ENCODE peak calls at places on chromosomes 6 and 20, in eight cellular contexts. One of them, this sample, is unnamed.

GRCh38 chr6:140415266-140415665 is 1040.8 kb upstream of the CITED2 start:
- DNase-seq in esophagus muscularis mucosa: no peak
- DNase-seq in stomach: no peak
- DNase-seq in A549: no peak
- DNase-seq in H1: no peak
- DNase-seq in tibial nerve: no peak
- DNase-seq in upper lobe of left lung: no peak
- DNase-seq in SK-N-SH: no peak
- DNase-seq in this sample: no peak

GRCh38 chr6:130872250-130873095 is 45.3 kb downstream of the SMLR1 start:
- DNase-seq in H1: no peak
- DNase-seq in A549: peak; percentile 11
- DNase-seq in upper lobe of left lung: no peak
- DNase-seq in tibial nerve: peak; percentile 78
- DNase-seq in SK-N-SH: peak; percentile 15
- DNase-seq in esophagus muscularis mucosa: no peak
- DNase-seq in stomach: peak; percentile 73
- DNase-seq in this sample: peak; percentile 59

GRCh38 chr20:9407805-9408421 is 106.5 kb upstream of the LAMP5 start:
- DNase-seq in SK-N-SH: peak; percentile 57
- DNase-seq in esophagus muscularis mucosa: no peak
- DNase-seq in A549: peak; percentile 71
- DNase-seq in upper lobe of left lung: no peak
- DNase-seq in tibial nerve: peak; percentile 60
- DNase-seq in stomach: peak; percentile 69
- DNase-seq in H1: peak; percentile 7
- DNase-seq in this sample: peak; percentile 26

GRCh38 chr6:36989264-36989663 is 3.3 kb upstream of the MTCH1 start:
- DNase-seq in SK-N-SH: no peak
- DNase-seq in stomach: no peak
- DNase-seq in esophagus muscularis mucosa: no peak
- DNase-seq in H1: no peak
- DNase-seq in A549: no peak
- DNase-seq in upper lobe of left lung: no peak
- DNase-seq in tibial nerve: no peak
- DNase-seq in this sample: no peak

GRCh38 chr20:62733891-62734290 is 25.3 kb downstream of the NTSR1 start:
- DNase-seq in tibial nerve: no peak
- DNase-seq in SK-N-SH: no peak
- DNase-seq in A549: no peak
- DNase-seq in esophagus muscularis mucosa: no peak
- DNase-seq in upper lobe of left lung: no peak
- DNase-seq in stomach: no peak
- DNase-seq in H1: no peak
- DNase-seq in this sample: no peak

GRCh38 chr6:7697432-7697819 is 28.5 kb upstream of the BMP6 start:
- DNase-seq in SK-N-SH: no peak
- DNase-seq in A549: no peak
- DNase-seq in esophagus muscularis mucosa: no peak
- DNase-seq in stomach: no peak
- DNase-seq in H1: no peak
- DNase-seq in tibial nerve: no peak
- DNase-seq in upper lobe of left lung: no peak
- DNase-seq in this sample: no peak

GRCh38 chr6:44052419-44053011 is 74.7 kb downstream of the MRPL14 start:
- DNase-seq in esophagus muscularis mucosa: no peak
- DNase-seq in upper lobe of left lung: no peak
- DNase-seq in tibial nerve: no peak
- DNase-seq in A549: no peak
- DNase-seq in stomach: no peak
- DNase-seq in H1: no peak
- DNase-seq in SK-N-SH: peak; percentile 60
- DNase-seq in this sample: no peak

GRCh38 chr6:24855389-24856245 is 56.9 kb upstream of the ARMH2 start:
- DNase-seq in esophagus muscularis mucosa: no peak
- DNase-seq in tibial nerve: peak; percentile 27
- DNase-seq in H1: peak; percentile 41
- DNase-seq in A549: peak; percentile 59
- DNase-seq in SK-N-SH: peak; percentile 73
- DNase-seq in stomach: peak; percentile 69
- DNase-seq in upper lobe of left lung: no peak
- DNase-seq in this sample: peak; percentile 60

GRCh38 chr20:62368629-62369507 is 1.8 kb upstream of the LAMA5 start:
- DNase-seq in H1: no peak
- DNase-seq in upper lobe of left lung: peak; percentile 77
- DNase-seq in A549: no peak
- DNase-seq in esophagus muscularis mucosa: no peak
- DNase-seq in SK-N-SH: peak; percentile 89
- DNase-seq in tibial nerve: no peak
- DNase-seq in stomach: peak; percentile 47
- DNase-seq in this sample: no peak

GRCh38 chr6:137402143-137402542 is 92.1 kb downstream of the OLIG3 start:
- DNase-seq in upper lobe of left lung: no peak
- DNase-seq in A549: no peak
- DNase-seq in tibial nerve: no peak
- DNase-seq in esophagus muscularis mucosa: no peak
- DNase-seq in SK-N-SH: no peak
- DNase-seq in H1: no peak
- DNase-seq in stomach: no peak
- DNase-seq in this sample: no peak

GRCh38 chr6:79810878-79811277 is 136.5 kb downstream of the ELOVL4 start:
- DNase-seq in esophagus muscularis mucosa: no peak
- DNase-seq in upper lobe of left lung: no peak
- DNase-seq in stomach: no peak
- DNase-seq in H1: no peak
- DNase-seq in A549: no peak
- DNase-seq in SK-N-SH: peak; percentile 46
- DNase-seq in tibial nerve: no peak
- DNase-seq in this sample: no peak

GRCh38 chr6:82364087-82365010 is 732 bp downstream of the TPBG start:
- DNase-seq in H1: no peak
- DNase-seq in tibial nerve: peak; percentile 17
- DNase-seq in stomach: peak; percentile 49
- DNase-seq in upper lobe of left lung: peak; percentile 89
- DNase-seq in A549: peak; percentile 44
- DNase-seq in esophagus muscularis mucosa: no peak
- DNase-seq in SK-N-SH: peak; percentile 71
- DNase-seq in this sample: peak; percentile 52

GRCh38 chr6:56851541-56852248 is 103.2 kb upstream of the BEND6 start:
- DNase-seq in tibial nerve: no peak
- DNase-seq in H1: no peak
- DNase-seq in A549: peak; percentile 46
- DNase-seq in esophagus muscularis mucosa: no peak
- DNase-seq in upper lobe of left lung: no peak
- DNase-seq in SK-N-SH: peak; percentile 66
- DNase-seq in stomach: peak; percentile 32
- DNase-seq in this sample: peak; percentile 28

GRCh38 chr6:154933181-154933827 is 61.8 kb upstream of the TIAM2 start:
- DNase-seq in H1: no peak
- DNase-seq in upper lobe of left lung: no peak
- DNase-seq in esophagus muscularis mucosa: no peak
- DNase-seq in SK-N-SH: no peak
- DNase-seq in tibial nerve: no peak
- DNase-seq in A549: no peak
- DNase-seq in stomach: no peak
- DNase-seq in this sample: no peak

GRCh38 chr6:154932562-154933027 is 62.5 kb upstream of the TIAM2 start:
- DNase-seq in esophagus muscularis mucosa: no peak
- DNase-seq in H1: no peak
- DNase-seq in stomach: no peak
- DNase-seq in A549: peak; percentile 36
- DNase-seq in upper lobe of left lung: no peak
- DNase-seq in tibial nerve: no peak
- DNase-seq in SK-N-SH: peak; percentile 38
- DNase-seq in this sample: no peak

GRCh38 chr6:154930490-154930889 is 64.6 kb upstream of the TIAM2 start:
- DNase-seq in esophagus muscularis mucosa: no peak
- DNase-seq in upper lobe of left lung: no peak
- DNase-seq in A549: no peak
- DNase-seq in tibial nerve: no peak
- DNase-seq in SK-N-SH: no peak
- DNase-seq in H1: no peak
- DNase-seq in stomach: no peak
- DNase-seq in this sample: no peak

GRCh38 chr6:154928325-154928922 is 66.7 kb upstream of the TIAM2 start:
- DNase-seq in A549: peak; percentile 36
- DNase-seq in H1: no peak
- DNase-seq in upper lobe of left lung: no peak
- DNase-seq in SK-N-SH: peak; percentile 62
- DNase-seq in tibial nerve: no peak
- DNase-seq in esophagus muscularis mucosa: no peak
- DNase-seq in stomach: peak; percentile 59
- DNase-seq in this sample: peak; percentile 42

GRCh38 chr6:154931741-154932424 is 63.2 kb upstream of the TIAM2 start:
- DNase-seq in H1: no peak
- DNase-seq in SK-N-SH: no peak
- DNase-seq in upper lobe of left lung: no peak
- DNase-seq in esophagus muscularis mucosa: no peak
- DNase-seq in A549: no peak
- DNase-seq in tibial nerve: no peak
- DNase-seq in stomach: no peak
- DNase-seq in this sample: no peak
- TF ChIP-seq EP300 in H1: no peak
- TF ChIP-seq EP300 in SK-N-SH: peak; percentile 73
- TF ChIP-seq EP300 in upper lobe of left lung: no peak
- TF ChIP-seq EP300 in esophagus muscularis mucosa: no peak
- TF ChIP-seq EP300 in A549: no peak
- TF ChIP-seq EP300 in tibial nerve: no peak
- TF ChIP-seq EP300 in stomach: no peak
- TF ChIP-seq EP300 in this sample: no peak

DNA sequence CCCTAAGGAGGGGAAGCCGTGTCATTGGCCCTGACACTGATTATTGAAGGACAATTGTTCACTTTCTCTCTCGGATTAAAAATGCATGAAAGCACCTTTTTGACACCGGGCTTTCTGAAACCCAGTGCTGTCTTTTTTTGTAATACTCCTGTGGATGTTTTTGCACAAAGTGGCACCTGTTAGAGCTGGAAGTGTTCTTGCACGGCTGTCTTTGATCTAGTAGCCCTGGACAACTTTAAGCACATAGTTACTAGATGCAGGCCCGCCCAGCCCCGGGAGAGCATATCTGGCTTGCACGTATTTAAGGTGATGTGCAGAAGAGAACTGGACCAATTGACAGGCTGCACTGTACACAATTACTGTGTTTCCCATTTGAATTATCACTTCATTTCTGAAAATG is 72.6 kb downstream of the ARID1B start:
- DNase-seq in stomach: no peak
- DNase-seq in tibial nerve: no peak
- DNase-seq in H1: no peak
- DNase-seq in upper lobe of left lung: no peak
- DNase-seq in SK-N-SH: no peak
- DNase-seq in A549: no peak
- DNase-seq in esophagus muscularis mucosa: no peak
- DNase-seq in this sample: no peak
- H3K4me1 ChIP-seq in stomach: peaks cover 28% of the 10 kb centered on the region
- H3K4me1 ChIP-seq in tibial nerve: peaks cover 57% of the 10 kb centered on the region
- H3K4me1 ChIP-seq in H1: peaks cover 48% of the 10 kb centered on the region
- H3K4me1 ChIP-seq in upper lobe of left lung: peaks cover 35% of the 10 kb centered on the region
- H3K4me1 ChIP-seq in SK-N-SH: peaks cover 41% of the 10 kb centered on the region
- H3K4me1 ChIP-seq in A549: peaks cover 11% of the 10 kb centered on the region
- H3K4me1 ChIP-seq in esophagus muscularis mucosa: peaks cover 88% of the 10 kb centered on the region
- H3K4me1 ChIP-seq in this sample: peaks cover 29% of the 10 kb centered on the region

GRCh38 chr20:42111349-42111748 is 493.2 kb upstream of the CHD6 start:
- DNase-seq in SK-N-SH: no peak
- DNase-seq in upper lobe of left lung: no peak
- DNase-seq in H1: no peak
- DNase-seq in tibial nerve: no peak
- DNase-seq in stomach: no peak
- DNase-seq in A549: no peak
- DNase-seq in esophagus muscularis mucosa: no peak
- DNase-seq in this sample: no peak
- TF ChIP-seq EP300 in SK-N-SH: no peak
- TF ChIP-seq EP300 in upper lobe of left lung: no peak
- TF ChIP-seq EP300 in H1: no peak
- TF ChIP-seq EP300 in tibial nerve: no peak
- TF ChIP-seq EP300 in stomach: no peak
- TF ChIP-seq EP300 in A549: no peak
- TF ChIP-seq EP300 in esophagus muscularis mucosa: no peak
- TF ChIP-seq EP300 in this sample: no peak

GRCh38 chr20:35085477-35086225 is 7.0 kb downstream of the TRPC4AP start:
- DNase-seq in A549: no peak
- DNase-seq in SK-N-SH: no peak
- DNase-seq in upper lobe of left lung: no peak
- DNase-seq in esophagus muscularis mucosa: no peak
- DNase-seq in tibial nerve: no peak
- DNase-seq in stomach: no peak
- DNase-seq in H1: no peak
- DNase-seq in this sample: no peak
- H3K4me1 ChIP-seq in A549: no peaks in the 10 kb centered on the region
- H3K4me1 ChIP-seq in SK-N-SH: no peaks in the 10 kb centered on the region
- H3K4me1 ChIP-seq in upper lobe of left lung: peaks cover 51% of the 10 kb centered on the region
- H3K4me1 ChIP-seq in esophagus muscularis mucosa: peaks cover 61% of the 10 kb centered on the region
- H3K4me1 ChIP-seq in tibial nerve: peaks cover 3% of the 10 kb centered on the region
- H3K4me1 ChIP-seq in stomach: peaks cover 31% of the 10 kb centered on the region
- H3K4me1 ChIP-seq in H1: peaks cover under 1% of the 10 kb centered on the region
- H3K4me1 ChIP-seq in this sample: peaks cover 2% of the 10 kb centered on the region

DNA sequence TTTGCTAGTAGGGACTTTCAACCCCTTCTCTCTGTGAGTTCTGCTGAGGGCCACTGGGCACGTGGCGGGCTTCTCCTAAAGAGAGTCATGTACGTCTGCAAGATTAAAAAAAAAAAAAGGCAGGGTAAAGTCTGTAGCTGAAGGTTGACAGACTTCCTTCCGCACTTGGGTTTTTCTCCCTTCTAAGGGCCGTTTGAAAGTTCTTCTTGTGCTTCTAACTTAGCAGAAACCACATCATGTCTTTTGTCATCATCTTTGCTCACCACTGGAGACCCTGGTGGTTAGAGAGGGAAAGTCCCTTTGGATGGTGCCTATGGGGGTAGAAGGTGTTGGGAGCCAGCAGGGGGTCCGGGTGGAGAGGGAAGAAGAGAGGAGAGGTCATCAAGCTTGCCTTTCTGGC is 31.4 kb downstream of the PRDM1 start:
- DNase-seq in tibial nerve: no peak
- DNase-seq in stomach: no peak
- DNase-seq in SK-N-SH: no peak
- DNase-seq in H1: no peak
- DNase-seq in A549: no peak
- DNase-seq in upper lobe of left lung: no peak
- DNase-seq in esophagus muscularis mucosa: no peak
- DNase-seq in this sample: no peak
- TF ChIP-seq EP300 in tibial nerve: no peak
- TF ChIP-seq EP300 in stomach: no peak
- TF ChIP-seq EP300 in SK-N-SH: no peak
- TF ChIP-seq EP300 in H1: no peak
- TF ChIP-seq EP300 in A549: no peak
- TF ChIP-seq EP300 in upper lobe of left lung: no peak
- TF ChIP-seq EP300 in esophagus muscularis mucosa: no peak
- TF ChIP-seq EP300 in this sample: no peak